ENCODE peak calls at places on chromosomes 6 and 20, in six cellular contexts. Q is GM12892, J is HepG2, S is H1, Y is GM12878, V is K562. B is an unnamed sample.

GRCh38 chr6:125984311-125984710 is 2.0 kb upstream of the TRMT11 start:
- DNase-seq in Q (no peak), J (no peak), S (no peak), Y (no peak), V (no peak), B (no peak)

GRCh38 chr6:54020311-54020710 is 90.9 kb upstream of the MLIP start:
- DNase-seq in Q (no peak), J (no peak), S (no peak), Y (no peak), V (no peak), B (no peak)

GRCh38 chr6:153032255-153032882 is 29.9 kb upstream of the MTRF1L start:
- DNase-seq in Q (no peak), J (peak), S (no peak), Y (no peak), V (peak), B (no peak)

GRCh38 chr6:36618366-36619355 is 24.5 kb downstream of the SRSF3 start:
- DNase-seq in Q (no peak), J (no peak), S (no peak), Y (no peak), V (no peak), B (no peak)

GRCh38 chr6:4103929-4104328 is 25.0 kb upstream of the FAM217A start:
- DNase-seq in Q (no peak), J (no peak), S (no peak), Y (no peak), V (no peak), B (no peak)

GRCh38 chr6:56051199-56051598 is 175.8 kb upstream of the BMP5 start:
- DNase-seq in Q (no peak), J (no peak), S (no peak), Y (no peak), V (no peak), B (no peak)

GRCh38 chr6:111738631-111739030 is 133.0 kb upstream of the TRAF3IP2 start:
- DNase-seq in Q (no peak), J (no peak), S (no peak), Y (no peak), V (no peak), B (no peak)

GRCh38 chr20:64192406-64192805 is 28.2 kb downstream of the MYT1 start:
- DNase-seq in Q (no peak), J (no peak), S (peak), Y (no peak), V (peak), B (no peak)

GRCh38 chr20:48986899-48987298 is 59.2 kb upstream of the CSE1L start:
- DNase-seq in Q (no peak), J (peak), S (no peak), Y (no peak), V (no peak), B (no peak)

GRCh38 chr6:166958926-166959861 is 2.8 kb upstream of the RNASET2 start:
- DNase-seq in Q (no peak), J (peak), S (no peak), Y (no peak), V (no peak), B (no peak)

GRCh38 chr6:54801669-54802068 is 44.9 kb upstream of the FAM83B start:
- DNase-seq in Q (no peak), J (no peak), S (no peak), Y (no peak), V (no peak), B (no peak)

GRCh38 chr20:62539646-62540045 is 63.9 kb upstream of the GATA5 start:
- DNase-seq in Q (no peak), J (no peak), S (no peak), Y (no peak), V (no peak), B (no peak)
- TF ChIP-seq TAF1 in Q (no peak), J (no peak), S (no peak), Y (no peak), V (no peak), B (no peak)

DNA sequence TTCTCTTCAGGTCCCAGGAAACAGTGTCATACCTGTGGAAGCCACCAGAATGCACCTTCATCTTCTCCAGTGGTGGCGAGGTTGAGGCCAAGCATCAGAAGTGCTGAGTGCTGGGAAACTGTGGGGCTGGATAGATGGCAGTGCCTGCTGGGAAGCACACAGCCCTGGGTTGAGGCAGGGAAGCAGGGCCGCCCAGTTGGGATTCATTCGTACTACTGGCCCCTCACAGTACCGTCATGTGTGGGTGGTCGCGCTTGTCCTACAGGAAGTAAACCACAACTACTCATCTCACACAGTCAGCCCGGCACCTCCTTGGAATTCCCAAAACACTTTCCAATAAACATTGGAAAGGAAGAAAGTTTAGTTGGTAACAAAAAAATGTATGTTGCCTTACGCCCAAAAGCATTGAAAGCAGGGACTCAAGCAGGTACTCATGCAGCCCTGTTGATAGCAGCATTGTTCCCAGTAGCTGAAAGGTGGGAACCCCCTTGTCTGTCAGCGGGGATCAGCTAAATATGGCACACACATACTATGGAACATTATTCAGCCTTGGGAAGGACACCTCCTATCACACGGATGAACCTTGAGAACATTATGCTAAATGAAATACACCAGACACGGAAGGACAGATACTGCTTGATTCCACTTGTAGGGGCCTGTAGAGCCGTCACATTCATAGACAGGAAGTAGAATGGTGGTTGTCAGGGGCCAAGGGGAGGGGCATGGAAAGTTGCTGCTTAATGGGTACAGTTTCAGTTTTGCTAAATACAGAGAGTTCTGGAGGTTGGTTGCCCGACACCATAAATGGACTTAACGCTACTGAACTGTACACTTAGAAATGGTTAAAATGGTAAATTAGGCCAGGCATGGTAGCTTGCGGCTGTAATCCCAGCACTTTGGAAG is 162.7 kb downstream of the MTHFD1L start:
- DNase-seq in Q (no peak), J (no peak), S (no peak), Y (no peak), V (no peak), B (no peak)
- TF ChIP-seq TAF1 in Q (no peak), J (no peak), S (no peak), Y (no peak), V (no peak), B (no peak)

DNA sequence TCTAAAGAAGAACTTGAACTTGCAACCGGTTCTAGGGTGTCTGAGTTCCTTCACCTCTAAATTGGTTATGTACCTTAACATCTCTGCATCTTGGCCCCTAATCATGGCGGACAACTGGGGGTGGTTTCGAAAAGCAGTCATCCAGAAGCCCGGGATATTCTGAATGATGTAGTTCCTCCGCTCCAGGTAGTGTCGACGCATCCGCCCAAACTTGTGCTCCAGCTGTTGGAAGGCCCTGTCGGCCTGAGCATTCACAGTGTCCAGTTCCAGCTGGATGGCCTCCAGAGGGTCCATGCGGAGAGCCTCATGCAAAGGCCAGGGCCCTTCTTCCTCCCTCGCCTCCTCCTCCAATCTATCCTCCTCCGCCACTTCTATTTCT is 888 bp downstream of the TSPYL1 start:
- DNase-seq in Q (no peak), J (peak), S (no peak), Y (no peak), V (no peak), B (no peak)
- TF ChIP-seq TAF1 in Q (no peak), J (no peak), S (no peak), Y (no peak), V (no peak), B (no peak)

GRCh38 chr6:28996844-28997502 is 8.1 kb downstream of the ZNF311 start:
- DNase-seq in Q (no peak), J (no peak), S (no peak), Y (no peak), V (peak), B (no peak)

DNA sequence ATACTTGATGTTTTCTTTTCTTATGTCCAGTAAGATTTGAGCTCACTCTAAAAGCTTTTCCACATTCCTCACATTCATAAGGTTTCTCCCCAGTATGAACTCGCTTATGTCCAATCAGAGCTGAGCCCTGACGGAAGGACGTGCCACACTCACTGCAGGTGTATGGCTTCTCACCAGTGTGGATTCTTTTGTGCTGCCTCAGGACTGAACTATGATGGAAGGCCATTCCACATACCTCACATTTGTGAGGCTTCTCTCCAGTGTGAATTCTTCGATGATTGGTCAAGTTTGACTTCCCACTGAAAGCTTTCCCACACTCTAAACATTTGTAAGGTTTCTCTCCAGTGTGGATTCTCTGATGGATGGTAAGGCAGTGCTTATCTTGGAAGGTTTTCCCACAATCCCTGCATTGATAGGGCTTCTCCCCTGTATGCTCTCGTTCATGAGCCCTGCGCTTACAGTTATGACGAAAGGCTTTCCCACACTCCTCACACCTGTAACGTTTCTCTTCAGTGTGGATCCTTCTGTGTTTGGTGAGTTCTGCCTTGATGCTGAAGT is 9.9 kb downstream of the ZNF311 start:
- DNase-seq in Q (no peak), J (no peak), S (no peak), Y (no peak), V (no peak), B (no peak)
- TF ChIP-seq TAF1 in Q (no peak), J (no peak), S (no peak), Y (no peak), V (no peak), B (no peak)

DNA sequence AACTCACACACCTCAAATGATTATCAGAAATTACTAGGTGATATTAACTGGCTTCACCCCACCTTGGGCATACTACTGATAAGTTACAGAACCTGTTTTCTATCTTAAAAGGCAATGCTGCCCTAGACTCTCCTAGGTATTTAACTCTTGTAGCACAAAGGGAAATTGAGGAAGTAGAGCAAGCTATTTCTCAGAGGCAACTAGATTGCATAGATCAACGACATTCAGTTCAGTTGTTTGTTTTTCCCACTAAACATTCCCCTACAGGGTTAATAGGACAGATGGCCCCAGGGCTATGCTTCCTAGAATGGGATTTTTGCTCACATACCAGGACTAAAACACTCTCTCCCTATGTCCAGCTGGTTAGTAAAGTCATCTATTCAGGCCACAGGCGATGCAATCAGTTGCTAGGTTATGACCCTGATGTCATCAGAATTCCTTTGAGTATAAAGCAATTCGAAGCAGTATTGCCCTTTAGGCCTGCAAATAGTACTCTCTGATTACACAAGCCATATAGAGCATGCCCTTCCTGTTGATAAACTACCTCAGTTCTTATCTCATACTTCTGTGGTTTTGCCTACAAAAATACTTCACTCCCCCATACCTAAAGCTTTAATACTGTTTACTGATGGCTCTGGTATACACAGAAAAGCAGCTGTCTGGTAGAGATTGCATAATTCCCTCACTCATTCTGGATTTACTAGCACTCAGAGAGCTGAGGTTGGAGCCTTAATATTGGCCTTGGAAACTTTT is 67.4 kb upstream of the ASCC3 start:
- DNase-seq in Q (no peak), J (peak), S (no peak), Y (no peak), V (no peak), B (no peak)
- TF ChIP-seq TAF1 in Q (no peak), J (no peak), S (no peak), Y (no peak), V (no peak), B (no peak)

GRCh38 chr6:169965239-169965638 is 213.8 kb downstream of the ERMARD start:
- DNase-seq in Q (no peak), J (no peak), S (no peak), Y (no peak), V (no peak), B (no peak)

GRCh38 chr6:169964440-169965212 is 213.2 kb downstream of the ERMARD start:
- DNase-seq in Q (no peak), J (no peak), S (no peak), Y (no peak), V (no peak), B (no peak)

GRCh38 chr6:169967687-169968086 is 216.3 kb downstream of the ERMARD start:
- DNase-seq in Q (no peak), J (no peak), S (no peak), Y (no peak), V (no peak), B (no peak)

GRCh38 chr6:169965657-169966311 is 214.4 kb downstream of the ERMARD start:
- DNase-seq in Q (no peak), J (no peak), S (no peak), Y (no peak), V (no peak), B (no peak)

GRCh38 chr6:169966312-169967181 is 215.1 kb downstream of the ERMARD start:
- DNase-seq in Q (no peak), J (no peak), S (peak), Y (no peak), V (no peak), B (no peak)
- TF ChIP-seq TAF1 in Q (no peak), J (no peak), S (no peak), Y (no peak), V (no peak), B (no peak)

DNA sequence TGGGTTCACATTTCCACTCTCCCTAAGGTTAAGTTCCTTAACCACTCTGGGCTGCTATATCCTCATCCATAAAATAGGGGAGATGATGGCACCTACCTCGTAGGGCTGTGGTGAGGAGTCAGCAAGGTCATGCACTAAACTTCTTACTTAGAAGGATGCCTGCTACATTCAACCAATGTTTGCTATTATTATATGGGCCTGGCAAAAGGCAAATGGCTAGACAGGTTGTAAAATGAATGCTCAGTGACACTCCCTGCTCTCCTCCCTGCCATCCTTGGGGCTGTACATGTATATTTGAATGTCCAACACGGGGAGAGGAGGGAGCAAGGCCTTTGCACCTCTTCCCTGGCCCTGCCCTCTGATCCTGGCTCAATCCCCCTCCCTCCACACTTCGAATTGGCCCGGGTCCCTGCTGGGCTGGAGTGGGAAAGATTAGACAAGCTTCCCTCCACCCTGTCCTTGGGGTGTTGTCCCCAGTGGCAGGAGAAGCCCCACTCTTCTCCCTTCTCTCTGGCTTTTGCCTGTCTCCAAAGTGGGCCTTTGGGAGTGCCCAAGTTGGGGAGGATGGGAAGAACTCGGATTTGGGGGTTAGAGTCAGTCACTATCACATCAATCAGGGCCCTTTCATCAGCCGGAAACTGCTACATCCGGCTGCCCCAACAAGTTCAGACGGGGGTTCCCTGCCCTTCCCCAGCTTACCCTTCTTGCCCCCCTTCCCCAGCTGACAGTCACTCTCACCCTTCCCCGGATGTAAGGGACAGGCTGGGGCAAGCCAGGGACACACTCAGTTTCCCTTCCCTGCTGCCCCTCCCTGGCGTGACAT is 36.3 kb upstream of the VEGFA start:
- DNase-seq in Q (no peak), J (no peak), S (no peak), Y (peak), V (no peak), B (no peak)
- TF ChIP-seq TAF1 in Q (no peak), J (no peak), S (no peak), Y (peak), V (no peak), B (no peak)

GRCh38 chr6:7214400-7214940 is 98.5 kb downstream of the SSR1 start:
- DNase-seq in Q (no peak), J (no peak), S (no peak), Y (no peak), V (no peak), B (no peak)
- TF ChIP-seq TAF1 in Q (no peak), J (no peak), S (no peak), Y (no peak), V (no peak), B (no peak)

GRCh38 chr6:9126845-9127560 is 691.7 kb upstream of the SLC35B3 start:
- DNase-seq in Q (no peak), J (no peak), S (no peak), Y (no peak), V (no peak), B (no peak)
- TF ChIP-seq TAF1 in Q (no peak), J (no peak), S (no peak), Y (no peak), V (no peak), B (no peak)

GRCh38 chr6:18579869-18580268 is 192.7 kb downstream of the RNF144B start:
- DNase-seq in Q (no peak), J (no peak), S (no peak), Y (no peak), V (no peak), B (no peak)

GRCh38 chr6:18584372-18584771 is 197.2 kb downstream of the RNF144B start:
- DNase-seq in Q (no peak), J (no peak), S (no peak), Y (no peak), V (no peak), B (no peak)

GRCh38 chr6:18579165-18579564 is 192.0 kb downstream of the RNF144B start:
- DNase-seq in Q (no peak), J (no peak), S (no peak), Y (no peak), V (no peak), B (no peak)

GRCh38 chr6:18586133-18586532 is 199.0 kb downstream of the RNF144B start:
- DNase-seq in Q (no peak), J (no peak), S (no peak), Y (no peak), V (no peak), B (no peak)

DNA sequence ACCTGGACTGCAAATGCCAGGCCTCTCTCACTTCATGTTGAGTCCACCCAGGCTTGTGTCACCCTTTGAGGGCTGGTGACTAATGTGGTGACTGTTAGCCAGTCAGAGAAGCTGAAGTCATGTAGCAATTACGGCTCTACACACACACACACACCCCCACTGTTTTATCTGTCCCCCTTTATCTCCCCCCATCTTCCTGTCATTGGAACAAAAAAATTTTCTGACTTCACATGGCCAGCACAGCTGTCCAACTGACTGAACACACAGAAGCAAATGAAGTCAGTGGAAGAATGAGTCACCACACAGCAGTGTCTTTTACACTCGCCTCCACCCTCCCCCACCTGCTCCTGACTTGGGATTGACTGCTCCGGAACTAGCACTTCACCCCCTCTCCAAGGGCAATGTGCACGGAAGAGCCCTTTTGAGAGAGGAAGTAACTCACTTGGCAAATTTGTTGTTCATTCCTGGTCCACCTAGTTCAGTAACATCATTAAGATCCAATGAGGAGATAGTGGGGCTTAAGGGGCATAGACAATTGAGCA is 198.0 kb downstream of the RNF144B start:
- DNase-seq in Q (no peak), J (peak), S (no peak), Y (no peak), V (peak), B (no peak)
- TF ChIP-seq TAF1 in Q (no peak), J (no peak), S (no peak), Y (no peak), V (no peak), B (no peak)

B was measured in GM12891.